ENCODE peak calls at places on chromosomes 5 and 9, in four cellular contexts. One of them, this sample, is unnamed.

GRCh38 chr5:111422245-111422644 is 90.1 kb downstream of the STARD4 start:
- DNase-seq in GM13977: peak
- DNase-seq in MCF 10A: no peak
- DNase-seq in HFFc6: no peak
- DNase-seq in this sample: no peak

GRCh38 chr5:163387970-163388369 is 49.4 kb upstream of the CCNG1 start:
- DNase-seq in GM13977: no peak
- DNase-seq in MCF 10A: no peak
- DNase-seq in HFFc6: no peak
- DNase-seq in this sample: no peak

GRCh38 chr9:27160636-27161035 is 51.6 kb downstream of the TEK start:
- DNase-seq in GM13977: no peak
- DNase-seq in MCF 10A: no peak
- DNase-seq in HFFc6: no peak
- DNase-seq in this sample: no peak

GRCh38 chr9:132742821-132743311 is 72.6 kb downstream of the GTF3C4 start:
- DNase-seq in GM13977: no peak
- DNase-seq in MCF 10A: no peak
- DNase-seq in HFFc6: no peak
- DNase-seq in this sample: no peak

GRCh38 chr5:3056901-3057300 is 305.4 kb upstream of the IRX2 start:
- DNase-seq in GM13977: no peak
- DNase-seq in MCF 10A: no peak
- DNase-seq in HFFc6: no peak
- DNase-seq in this sample: no peak

GRCh38 chr5:166883016-166883415 is 1408.4 kb upstream of the WWC1 start:
- DNase-seq in GM13977: no peak
- DNase-seq in MCF 10A: peak
- DNase-seq in HFFc6: no peak
- DNase-seq in this sample: no peak

GRCh38 chr9:69975681-69976080 is 68.0 kb upstream of the MAMDC2 start:
- DNase-seq in GM13977: no peak
- DNase-seq in MCF 10A: no peak
- DNase-seq in HFFc6: peak
- DNase-seq in this sample: no peak

GRCh38 chr9:109238677-109239076 is 71.6 kb upstream of the FRRS1L start:
- DNase-seq in GM13977: no peak
- DNase-seq in MCF 10A: peak
- DNase-seq in HFFc6: no peak
- DNase-seq in this sample: no peak

GRCh38 chr5:152527358-152528048 is 122.4 kb upstream of the NMUR2 start:
- DNase-seq in GM13977: no peak
- DNase-seq in MCF 10A: no peak
- DNase-seq in HFFc6: no peak
- DNase-seq in this sample: no peak

GRCh38 chr5:114450516-114450909 is 88.6 kb downstream of the KCNN2 start:
- DNase-seq in GM13977: no peak
- DNase-seq in MCF 10A: peak
- DNase-seq in HFFc6: peak
- DNase-seq in this sample: no peak

This sample was measured in psoas muscle.